ENCODE peak calls at places on chromosomes 16 and 17, in seven cellular contexts. U is uterus, R is dorsolateral prefrontal cortex, E is RWPE1, T is activated B cell treated with CpG ODN at 0.5 μM for 24 hours, I is cardiac muscle cell, L is fibroblast of mammary gland. Z is an unnamed sample.

GRCh38 chr16:20838250-20838649 is 31.9 kb downstream of the REXO5 start:
- DNase-seq in U (no peak), R (no peak), E (no peak), T (no peak), I (no peak), L (no peak), Z (no peak)

GRCh38 chr16:10878644-10879498 is 1.9 kb downstream of the CIITA start:
- DNase-seq in U (peak), R (peak), E (peak), T (peak), I (no peak), L (no peak), Z (peak)

GRCh38 chr16:29007865-29008593 is 23.2 kb downstream of the LAT start:
- DNase-seq in U (no peak), R (peak), E (peak), T (no peak), I (no peak), L (peak), Z (no peak)

GRCh38 chr16:8853611-8854010 is 15.2 kb downstream of the CARHSP1 start:
- DNase-seq in U (no peak), R (no peak), E (no peak), T (no peak), I (no peak), L (no peak), Z (no peak)

GRCh38 chr16:23435500-23435899 is 17.5 kb downstream of the COG7 start:
- DNase-seq in U (peak), R (peak), E (peak), T (peak), I (peak), L (peak), Z (peak)

GRCh38 chr16:89277641-89278341 is 60.3 kb downstream of the ZNF778 start:
- DNase-seq in U (no peak), R (no peak), E (no peak), T (no peak), I (peak), L (no peak), Z (no peak)

GRCh38 chr17:6471531-6472465 is 27.5 kb downstream of the PIMREG start:
- DNase-seq in U (no peak), R (no peak), E (peak), T (no peak), I (no peak), L (peak), Z (no peak)

GRCh38 chr17:77796201-77796860 is 162.2 kb upstream of the TNRC6C start:
- DNase-seq in U (peak), R (no peak), E (no peak), T (no peak), I (no peak), L (peak), Z (peak)

GRCh38 chr16:49608801-49609200 is 235.2 kb downstream of the C16orf78 start:
- DNase-seq in U (no peak), R (no peak), E (no peak), T (no peak), I (peak), L (peak), Z (no peak)

GRCh38 chr16:78606572-78606971 is 507.1 kb downstream of the WWOX start:
- DNase-seq in U (no peak), R (no peak), E (no peak), T (no peak), I (no peak), L (no peak), Z (no peak)

GRCh38 chr16:85263214-85263613 is 150.9 kb upstream of the CIBAR2 start:
- DNase-seq in U (no peak), R (no peak), E (no peak), T (no peak), I (no peak), L (no peak), Z (no peak)

GRCh38 chr16:6918661-6919060 is 414.0 kb upstream of the RBFOX1 start:
- DNase-seq in U (no peak), R (no peak), E (no peak), T (no peak), I (no peak), L (no peak), Z (no peak)

GRCh38 chr17:63826468-63827001 is 696 bp upstream of the PSMC5 start:
- DNase-seq in U (no peak), R (no peak), E (no peak), T (peak), I (peak), L (peak), Z (peak)

GRCh38 chr17:77765292-77765691 is 193.2 kb upstream of the TNRC6C start:
- DNase-seq in U (no peak), R (no peak), E (no peak), T (no peak), I (no peak), L (no peak), Z (no peak)

GRCh38 chr17:80195671-80196529 is 24.2 kb downstream of the SGSH start:
- DNase-seq in U (no peak), R (no peak), E (no peak), T (peak), I (peak), L (no peak), Z (no peak)

GRCh38 chr17:82696259-82696658 is 2.2 kb downstream of the RAB40B start:
- DNase-seq in U (no peak), R (no peak), E (no peak), T (no peak), I (no peak), L (no peak), Z (no peak)

GRCh38 chr17:82696916-82697807 is 1.3 kb downstream of the RAB40B start:
- DNase-seq in U (peak), R (peak), E (no peak), T (no peak), I (no peak), L (no peak), Z (no peak)

GRCh38 chr17:82692268-82692667 is 6.2 kb downstream of the RAB40B start:
- DNase-seq in U (no peak), R (no peak), E (no peak), T (no peak), I (no peak), L (no peak), Z (no peak)

GRCh38 chr17:82693168-82693867 is 5.2 kb downstream of the RAB40B start:
- DNase-seq in U (no peak), R (no peak), E (no peak), T (no peak), I (no peak), L (no peak), Z (no peak)

GRCh38 chr17:82694647-82695046 is 3.9 kb downstream of the RAB40B start:
- DNase-seq in U (no peak), R (no peak), E (no peak), T (no peak), I (no peak), L (no peak), Z (no peak)
- TF ChIP-seq CTCF in U (no peak), R (no peak), E (no peak), T (no peak), I (no peak), L (no peak), Z (no peak)

GRCh38 chr17:31736855-31737625 is 122.0 kb downstream of the COPRS start:
- DNase-seq in U (no peak), R (no peak), E (no peak), T (no peak), I (no peak), L (no peak), Z (no peak)

GRCh38 chr17:31731119-31731518 is 127.9 kb downstream of the COPRS start:
- DNase-seq in U (no peak), R (no peak), E (no peak), T (no peak), I (no peak), L (no peak), Z (no peak)

GRCh38 chr17:31738488-31738887 is 120.6 kb downstream of the COPRS start:
- DNase-seq in U (no peak), R (no peak), E (no peak), T (no peak), I (no peak), L (no peak), Z (no peak)

GRCh38 chr17:31738067-31738466 is 121.0 kb downstream of the COPRS start:
- DNase-seq in U (no peak), R (no peak), E (no peak), T (no peak), I (no peak), L (no peak), Z (no peak)

DNA sequence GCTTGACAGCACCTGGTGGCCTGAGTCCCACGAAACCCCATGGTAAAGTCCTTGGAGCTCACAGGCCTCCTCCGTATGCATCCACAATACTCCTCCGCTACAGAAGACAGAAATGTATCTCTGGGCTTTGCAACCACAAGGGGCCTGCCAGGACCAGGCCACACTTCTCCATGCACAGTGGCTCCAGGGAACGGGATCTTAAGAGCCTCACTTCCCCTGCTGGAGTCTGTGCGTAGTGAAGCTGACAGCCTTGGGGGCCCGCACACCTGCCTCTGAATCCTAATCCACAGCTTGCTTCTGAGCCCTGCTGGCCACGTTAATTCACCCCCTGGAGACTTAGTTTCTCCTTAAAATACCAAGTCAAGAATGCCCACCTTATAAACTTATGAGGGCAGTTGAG is 125.7 kb downstream of the COPRS start:
- DNase-seq in U (no peak), R (no peak), E (no peak), T (no peak), I (peak), L (no peak), Z (no peak)
- TF ChIP-seq CTCF in U (no peak), R (no peak), E (no peak), T (no peak), I (no peak), L (no peak), Z (no peak)

GRCh38 chr17:55527520-55528118 is 16.4 kb upstream of the SMIM36 start:
- DNase-seq in U (peak), R (no peak), E (peak), T (no peak), I (peak), L (peak), Z (no peak)
- TF ChIP-seq CTCF in U (peak), R (peak), E (peak), T (no peak), I (peak), L (peak), Z (peak)

GRCh38 chr16:25148568-25149215 is 37.1 kb downstream of the LCMT1 start:
- DNase-seq in U (no peak), R (no peak), E (no peak), T (no peak), I (peak), L (no peak), Z (no peak)
- TF ChIP-seq CTCF in U (no peak), R (no peak), E (no peak), T (no peak), I (no peak), L (no peak), Z (no peak)

DNA sequence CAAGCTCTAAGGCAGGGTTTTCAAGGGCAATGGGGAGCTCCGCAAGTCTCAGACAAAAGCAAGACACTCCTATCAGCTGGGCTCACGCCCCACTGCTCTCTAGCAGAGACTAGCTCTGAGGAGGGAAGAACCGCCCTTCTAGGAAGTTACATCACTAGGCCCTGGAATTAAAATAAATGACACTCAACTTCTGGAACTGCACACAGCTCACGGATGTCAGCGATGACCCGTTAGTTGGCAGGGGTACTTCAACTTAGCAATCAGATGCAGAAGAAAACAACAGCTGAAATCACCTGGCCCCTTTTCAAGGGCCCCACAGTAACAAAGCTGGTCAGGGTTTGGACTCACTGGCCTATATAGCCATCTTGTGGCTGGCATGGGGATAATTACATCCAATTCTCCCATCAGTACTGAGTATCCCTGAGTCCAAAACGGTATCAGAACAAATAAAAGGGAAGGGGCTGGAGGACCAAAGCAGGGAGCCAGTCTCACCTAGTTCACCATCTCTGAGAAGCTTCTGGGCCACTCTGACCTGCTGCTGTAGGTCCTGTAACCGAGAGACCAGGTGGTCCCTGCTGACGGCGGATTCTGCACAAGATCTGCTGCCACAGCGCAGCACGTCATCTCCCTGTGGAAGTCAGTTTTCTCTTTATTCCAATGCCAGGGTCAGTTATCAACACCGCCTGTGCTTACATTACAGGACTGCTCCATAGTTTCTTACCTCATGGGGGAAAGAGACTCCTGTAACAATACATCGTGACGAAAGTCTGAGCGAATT is 22.2 kb downstream of the SERPINF1 start:
- DNase-seq in U (peak), R (peak), E (peak), T (no peak), I (peak), L (peak), Z (peak)
- TF ChIP-seq CTCF in U (peak), R (peak), E (peak), T (no peak), I (peak), L (peak), Z (peak)

DNA sequence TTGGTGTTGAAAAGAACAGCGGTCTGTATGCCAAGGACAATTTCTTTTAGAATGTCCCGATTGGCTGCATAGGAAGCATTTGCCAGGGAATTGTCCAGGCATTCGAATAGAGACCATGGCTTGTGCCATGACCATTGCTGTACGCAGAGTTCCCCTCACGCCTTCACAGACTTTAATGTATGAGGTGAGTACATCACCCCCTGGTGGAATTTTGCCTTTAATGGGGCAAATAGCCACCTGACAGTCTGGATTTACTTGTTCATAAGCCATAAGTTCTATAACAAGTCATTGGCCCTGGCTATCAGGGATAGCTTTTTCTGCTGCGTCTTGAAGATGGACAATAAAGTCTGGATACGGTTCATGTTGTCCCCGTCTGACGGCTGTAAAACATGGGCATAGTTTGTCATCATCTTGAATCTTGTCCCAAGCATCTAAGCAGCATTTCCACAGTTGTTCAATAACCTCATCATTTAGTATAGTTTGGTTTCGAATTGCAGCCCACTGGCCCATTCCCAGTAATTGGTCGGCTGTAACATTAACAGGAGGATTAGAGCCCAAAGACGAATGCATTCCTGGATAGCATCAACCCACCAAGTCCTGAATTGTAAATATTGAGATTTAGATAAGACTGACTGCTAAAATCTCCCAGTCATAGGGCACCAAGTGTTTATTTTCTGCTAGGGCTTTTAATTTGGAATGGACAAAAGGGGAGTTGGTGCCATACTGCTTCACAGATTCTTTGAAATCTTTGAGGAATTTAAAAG is 67.7 kb upstream of the ARL4D start:
- DNase-seq in U (no peak), R (no peak), E (no peak), T (no peak), I (no peak), L (no peak), Z (no peak)
- TF ChIP-seq CTCF in U (no peak), R (no peak), E (no peak), T (no peak), I (peak), L (no peak), Z (no peak)

GRCh38 chr17:29119265-29119664 is 60.9 kb downstream of the MYO18A start:
- DNase-seq in U (no peak), R (no peak), E (no peak), T (no peak), I (no peak), L (no peak), Z (no peak)

GRCh38 chr17:29115906-29116651 is 64.1 kb downstream of the MYO18A start:
- DNase-seq in U (no peak), R (no peak), E (peak), T (no peak), I (peak), L (peak), Z (no peak)

GRCh38 chr17:29115435-29115834 is 64.8 kb downstream of the MYO18A start:
- DNase-seq in U (no peak), R (no peak), E (no peak), T (no peak), I (no peak), L (no peak), Z (no peak)

GRCh38 chr17:29116652-29117439 is 63.4 kb downstream of the MYO18A start:
- DNase-seq in U (peak), R (peak), E (peak), T (peak), I (peak), L (peak), Z (peak)

DNA sequence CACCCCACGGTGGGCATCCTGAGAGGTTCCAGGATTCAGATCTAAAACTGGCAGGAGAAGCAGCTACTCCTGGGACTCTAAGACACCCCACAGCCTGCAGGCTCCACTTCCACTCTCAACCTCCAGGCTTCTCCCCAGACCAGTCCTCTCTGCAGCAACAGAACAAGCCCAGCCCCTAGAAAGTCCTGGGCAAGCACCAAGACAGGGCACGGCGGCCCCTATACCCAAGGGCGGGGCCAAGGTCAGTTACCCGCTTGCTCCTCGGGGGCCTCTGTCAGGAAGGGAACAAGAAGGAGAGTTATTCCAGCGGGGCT is 62.8 kb downstream of the MYO18A start:
- DNase-seq in U (no peak), R (no peak), E (no peak), T (no peak), I (no peak), L (no peak), Z (no peak)
- TF ChIP-seq CTCF in U (no peak), R (peak), E (peak), T (no peak), I (no peak), L (no peak), Z (peak)

DNA sequence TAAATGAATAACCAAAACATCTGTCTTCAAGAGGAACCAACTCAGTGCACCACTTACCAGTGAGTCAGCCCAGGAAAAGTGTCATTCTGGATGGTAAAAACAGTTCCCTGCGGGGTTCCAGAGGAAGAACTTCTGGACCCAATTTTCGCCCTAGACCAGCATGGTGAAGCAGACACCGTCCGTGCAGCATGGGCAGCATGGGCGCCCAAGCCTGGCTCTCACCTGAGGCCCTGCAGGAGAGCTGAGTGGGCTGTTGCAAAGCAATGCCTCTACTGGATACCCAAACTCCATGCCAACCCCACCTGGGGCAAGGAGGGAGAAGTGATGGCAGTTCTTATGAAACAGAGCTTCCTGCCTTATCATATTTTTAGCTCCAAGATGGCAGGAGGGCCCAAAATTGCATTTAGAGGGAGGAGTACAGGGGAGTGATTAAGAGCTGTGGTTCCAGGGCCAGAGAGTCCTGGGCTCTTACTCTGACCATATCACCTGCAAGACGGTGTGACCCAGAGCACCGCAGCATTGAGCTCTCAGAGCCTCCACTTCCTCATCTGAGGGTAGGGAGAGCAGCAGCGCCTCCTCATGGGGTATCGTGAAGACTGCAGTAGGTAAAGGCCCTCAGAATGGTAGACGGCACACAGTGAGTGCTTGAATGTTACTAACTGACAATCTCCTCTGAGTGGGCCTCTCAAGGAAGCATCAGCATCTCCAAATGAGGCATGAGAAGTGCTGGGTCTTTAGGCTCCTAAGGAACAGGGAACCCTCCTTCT is 16.6 kb upstream of the INPP5K start:
- DNase-seq in U (no peak), R (no peak), E (no peak), T (peak), I (peak), L (no peak), Z (peak)
- TF ChIP-seq CTCF in U (no peak), R (no peak), E (no peak), T (no peak), I (peak), L (peak), Z (peak)